ENCODE peak calls at places on chromosomes 4 and X, in nine cellular contexts. V, Z, W, L, K, E, T, M and A are unnamed samples.
A peak's percentile ranks its signal among the peaks of the same experiment; 100 is the strongest.

GRCh38 chr4:18859468-18859867 is 837.9 kb upstream of the LCORL start:
- DNase-seq in V (no peak), Z (no peak), W (no peak), L (no peak), K (no peak), E (no peak), T (no peak), M (no peak), A (no peak)

GRCh38 chrX:129529685-129530281 is 6.5 kb upstream of the SMARCA1 start:
- DNase-seq in V (no peak), Z (no peak), W (no peak), L (no peak), K (no peak), E (no peak), T (peak; percentile 54), M (no peak), A (no peak)

GRCh38 chr4:4204401-4204745 is 22.4 kb downstream of the OTOP1 start:
- DNase-seq in V (no peak), Z (no peak), W (no peak), L (no peak), K (no peak), E (no peak), T (no peak), M (no peak), A (no peak)

GRCh38 chrX:5113128-5113527 is 1115.5 kb downstream of the NLGN4X start:
- DNase-seq in V (no peak), Z (no peak), W (no peak), L (peak; percentile 5), K (no peak), E (no peak), T (peak; percentile 0), M (no peak), A (no peak)

GRCh38 chrX:127011629-127012028 is 192.1 kb downstream of the PRR32 start:
- DNase-seq in V (no peak), Z (no peak), W (no peak), L (no peak), K (no peak), E (no peak), T (no peak), M (no peak), A (no peak)

GRCh38 chr4:128285085-128286023 is 2.3 kb downstream of the PGRMC2 start:
- DNase-seq in V (no peak), Z (no peak), W (no peak), L (no peak), K (no peak), E (no peak), T (peak; percentile 47), M (no peak), A (no peak)

GRCh38 chr4:123555500-123556273 is 159.1 kb downstream of the SPRY1 start:
- DNase-seq in V (peak; percentile 94), Z (no peak), W (no peak), L (peak; percentile 37), K (peak; percentile 94), E (no peak), T (peak; percentile 99), M (no peak), A (no peak)

GRCh38 chr4:156773648-156774357 is 197.8 kb downstream of the PDGFC start:
- DNase-seq in V (no peak), Z (no peak), W (no peak), L (no peak), K (no peak), E (no peak), T (no peak), M (no peak), A (no peak)

GRCh38 chr4:145487626-145488025 is 6.0 kb downstream of the SMAD1 start:
- DNase-seq in V (no peak), Z (peak; percentile 56), W (no peak), L (no peak), K (no peak), E (no peak), T (no peak), M (no peak), A (peak; percentile 47)

GRCh38 chr4:82201805-82202636 is 171.8 kb downstream of the HNRNPD start:
- DNase-seq in V (peak; percentile 34), Z (no peak), W (peak; percentile 68), L (peak; percentile 29), K (no peak), E (peak; percentile 54), T (peak; percentile 69), M (peak; percentile 1), A (no peak)

GRCh38 chr4:14269824-14270223 is 642.3 kb upstream of the BOD1L1 start:
- DNase-seq in V (peak; percentile 17), Z (no peak), W (no peak), L (no peak), K (no peak), E (no peak), T (no peak), M (no peak), A (no peak)

GRCh38 chrX:115696939-115697338 is 136.0 kb downstream of the PLS3 start:
- DNase-seq in V (no peak), Z (no peak), W (no peak), L (no peak), K (no peak), E (no peak), T (no peak), M (no peak), A (no peak)

GRCh38 chr4:138901177-138901576 is 114.4 kb upstream of the NOCT start:
- DNase-seq in V (no peak), Z (no peak), W (no peak), L (no peak), K (no peak), E (no peak), T (no peak), M (no peak), A (no peak)

GRCh38 chrX:103686199-103687072 is at the start of gene MORF4L2:
- DNase-seq in V (peak; percentile 95), Z (peak; percentile 22), W (peak; percentile 67), L (peak; percentile 73), K (peak; percentile 96), E (peak; percentile 78), T (peak; percentile 99), M (peak; percentile 77), A (peak; percentile 45)

GRCh38 chr4:74114234-74114633 is 15.2 kb upstream of the CXCL2 start:
- DNase-seq in V (no peak), Z (no peak), W (no peak), L (no peak), K (no peak), E (no peak), T (peak; percentile 63), M (no peak), A (no peak)

GRCh38 chrX:100413231-100413630 is 3.2 kb upstream of the PCDH19 start:
- DNase-seq in V (peak; percentile 34), Z (no peak), W (no peak), L (no peak), K (no peak), E (peak; percentile 11), T (peak; percentile 70), M (peak; percentile 2), A (no peak)

GRCh38 chr4:34417160-34417559 is 1827.2 kb downstream of the ARAP2 start:
- DNase-seq in V (no peak), Z (no peak), W (no peak), L (no peak), K (no peak), E (no peak), T (no peak), M (no peak), A (no peak)

GRCh38 chrX:130170752-130171445 is 863 bp upstream of the RAB33A start:
- DNase-seq in V (peak; percentile 11), Z (no peak), W (peak; percentile 19), L (peak; percentile 79), K (peak; percentile 80), E (peak; percentile 53), T (no peak), M (peak; percentile 67), A (no peak)

GRCh38 chr4:104901438-104901837 is 245.2 kb upstream of the TET2 start:
- DNase-seq in V (no peak), Z (no peak), W (no peak), L (no peak), K (no peak), E (no peak), T (peak; percentile 42), M (no peak), A (no peak)